ENCODE peak calls at places on chromosomes 7 and 10, in eight cellular contexts. One of them, this sample, is unnamed.
A peak's percentile ranks its signal among the peaks of the same experiment; 100 is the strongest.

GRCh38 chr10:11515596-11516418 is 95.6 kb downstream of the USP6NL start:
- DNase-seq in neural progenitor cell: peak; percentile 60
- DNase-seq in HCT116: peak; percentile 54
- DNase-seq in endothelial cell: peak; percentile 39
- DNase-seq in putamen: peak; percentile 62
- DNase-seq in amniotic epithelial cell: peak; percentile 63
- DNase-seq in GM12865: peak; percentile 82
- DNase-seq in WERI-Rb-1: peak; percentile 19
- DNase-seq in this sample: peak; percentile 10

GRCh38 chr7:2233876-2234275 is 1.1 kb upstream of the MAD1L1 start:
- DNase-seq in endothelial cell: no peak
- DNase-seq in amniotic epithelial cell: no peak
- DNase-seq in HCT116: no peak
- DNase-seq in putamen: no peak
- DNase-seq in WERI-Rb-1: no peak
- DNase-seq in neural progenitor cell: no peak
- DNase-seq in GM12865: no peak
- DNase-seq in this sample: no peak

GRCh38 chr7:39016609-39017008 is 38.9 kb downstream of the POU6F2 start:
- DNase-seq in amniotic epithelial cell: no peak
- DNase-seq in putamen: no peak
- DNase-seq in endothelial cell: no peak
- DNase-seq in neural progenitor cell: no peak
- DNase-seq in HCT116: no peak
- DNase-seq in WERI-Rb-1: no peak
- DNase-seq in GM12865: no peak
- DNase-seq in this sample: no peak

GRCh38 chr7:132577206-132578049 is 1.2 kb upstream of the PLXNA4 start:
- DNase-seq in HCT116: no peak
- DNase-seq in WERI-Rb-1: peak; percentile 67
- DNase-seq in putamen: peak; percentile 66
- DNase-seq in endothelial cell: peak; percentile 61
- DNase-seq in neural progenitor cell: peak; percentile 92
- DNase-seq in GM12865: no peak
- DNase-seq in amniotic epithelial cell: peak; percentile 24
- DNase-seq in this sample: no peak

GRCh38 chr7:45646996-45647411 is 72.8 kb downstream of the ADCY1 start:
- DNase-seq in WERI-Rb-1: peak; percentile 31
- DNase-seq in amniotic epithelial cell: no peak
- DNase-seq in HCT116: no peak
- DNase-seq in neural progenitor cell: no peak
- DNase-seq in putamen: no peak
- DNase-seq in endothelial cell: no peak
- DNase-seq in GM12865: no peak
- DNase-seq in this sample: no peak

GRCh38 chr7:100007887-100008286 is 7.5 kb upstream of the ZKSCAN1 start:
- DNase-seq in putamen: no peak
- DNase-seq in HCT116: no peak
- DNase-seq in endothelial cell: no peak
- DNase-seq in WERI-Rb-1: no peak
- DNase-seq in GM12865: no peak
- DNase-seq in amniotic epithelial cell: no peak
- DNase-seq in neural progenitor cell: peak; percentile 34
- DNase-seq in this sample: no peak

GRCh38 chr10:95998274-95998673 is 45.1 kb upstream of the CCNJ start:
- DNase-seq in GM12865: no peak
- DNase-seq in HCT116: no peak
- DNase-seq in neural progenitor cell: no peak
- DNase-seq in amniotic epithelial cell: no peak
- DNase-seq in putamen: no peak
- DNase-seq in WERI-Rb-1: no peak
- DNase-seq in endothelial cell: no peak
- DNase-seq in this sample: no peak

GRCh38 chr7:106021211-106022067 is 58.4 kb downstream of the CDHR3 start:
- DNase-seq in HCT116: no peak
- DNase-seq in putamen: no peak
- DNase-seq in neural progenitor cell: no peak
- DNase-seq in GM12865: no peak
- DNase-seq in amniotic epithelial cell: no peak
- DNase-seq in WERI-Rb-1: no peak
- DNase-seq in endothelial cell: no peak
- DNase-seq in this sample: peak; percentile 29

GRCh38 chr7:157843336-157844140 is 506.7 kb downstream of the DNAJB6 start:
- DNase-seq in GM12865: no peak
- DNase-seq in WERI-Rb-1: no peak
- DNase-seq in putamen: peak; percentile 60
- DNase-seq in endothelial cell: no peak
- DNase-seq in neural progenitor cell: no peak
- DNase-seq in HCT116: no peak
- DNase-seq in amniotic epithelial cell: no peak
- DNase-seq in this sample: no peak

GRCh38 chr10:47151880-47152279 is 148.1 kb upstream of the GDF10 start:
- DNase-seq in HCT116: no peak
- DNase-seq in amniotic epithelial cell: no peak
- DNase-seq in GM12865: no peak
- DNase-seq in putamen: no peak
- DNase-seq in endothelial cell: no peak
- DNase-seq in neural progenitor cell: no peak
- DNase-seq in WERI-Rb-1: no peak
- DNase-seq in this sample: no peak

GRCh38 chr7:140349172-140349771 is 49.1 kb downstream of the SLC37A3 start:
- DNase-seq in WERI-Rb-1: no peak
- DNase-seq in GM12865: no peak
- DNase-seq in neural progenitor cell: peak; percentile 59
- DNase-seq in HCT116: no peak
- DNase-seq in putamen: no peak
- DNase-seq in endothelial cell: peak; percentile 26
- DNase-seq in amniotic epithelial cell: peak; percentile 6
- DNase-seq in this sample: no peak

GRCh38 chr10:3879073-3879472 is 94.1 kb upstream of the KLF6 start:
- DNase-seq in WERI-Rb-1: no peak
- DNase-seq in endothelial cell: no peak
- DNase-seq in neural progenitor cell: no peak
- DNase-seq in amniotic epithelial cell: peak; percentile 65
- DNase-seq in HCT116: no peak
- DNase-seq in putamen: no peak
- DNase-seq in GM12865: no peak
- DNase-seq in this sample: no peak

GRCh38 chr10:87763086-87763861 is 54.8 kb downstream of the ATAD1 start:
- DNase-seq in WERI-Rb-1: no peak
- DNase-seq in GM12865: no peak
- DNase-seq in amniotic epithelial cell: peak; percentile 84
- DNase-seq in neural progenitor cell: no peak
- DNase-seq in endothelial cell: no peak
- DNase-seq in HCT116: no peak
- DNase-seq in putamen: no peak
- DNase-seq in this sample: no peak

GRCh38 chr10:34437897-34438296 is 377.2 kb downstream of the PARD3 start:
- DNase-seq in putamen: no peak
- DNase-seq in neural progenitor cell: no peak
- DNase-seq in amniotic epithelial cell: no peak
- DNase-seq in HCT116: no peak
- DNase-seq in GM12865: no peak
- DNase-seq in WERI-Rb-1: peak; percentile 9
- DNase-seq in endothelial cell: no peak
- DNase-seq in this sample: no peak

GRCh38 chr10:48449501-48450232 is 143.2 kb downstream of the MAPK8 start:
- DNase-seq in neural progenitor cell: no peak
- DNase-seq in endothelial cell: no peak
- DNase-seq in WERI-Rb-1: peak; percentile 6
- DNase-seq in GM12865: no peak
- DNase-seq in putamen: peak; percentile 31
- DNase-seq in HCT116: no peak
- DNase-seq in amniotic epithelial cell: no peak
- DNase-seq in this sample: peak; percentile 42

GRCh38 chr10:67045404-67045803 is 119.6 kb downstream of the LRRTM3 start:
- DNase-seq in endothelial cell: no peak
- DNase-seq in GM12865: no peak
- DNase-seq in WERI-Rb-1: no peak
- DNase-seq in HCT116: no peak
- DNase-seq in amniotic epithelial cell: no peak
- DNase-seq in neural progenitor cell: no peak
- DNase-seq in putamen: no peak
- DNase-seq in this sample: no peak

GRCh38 chr10:129970404-129971364 is 6.6 kb upstream of the EBF3 start:
- DNase-seq in HCT116: no peak
- DNase-seq in endothelial cell: no peak
- DNase-seq in neural progenitor cell: peak; percentile 60
- DNase-seq in WERI-Rb-1: no peak
- DNase-seq in putamen: no peak
- DNase-seq in GM12865: no peak
- DNase-seq in amniotic epithelial cell: no peak
- DNase-seq in this sample: no peak

GRCh38 chr10:128751284-128751683 is 625.1 kb upstream of the MKI67 start:
- DNase-seq in WERI-Rb-1: no peak
- DNase-seq in amniotic epithelial cell: no peak
- DNase-seq in endothelial cell: no peak
- DNase-seq in HCT116: no peak
- DNase-seq in putamen: no peak
- DNase-seq in neural progenitor cell: no peak
- DNase-seq in GM12865: no peak
- DNase-seq in this sample: no peak

GRCh38 chr10:48769706-48770105 is 85.0 kb downstream of the WDFY4 start:
- DNase-seq in amniotic epithelial cell: no peak
- DNase-seq in neural progenitor cell: no peak
- DNase-seq in endothelial cell: no peak
- DNase-seq in GM12865: no peak
- DNase-seq in putamen: no peak
- DNase-seq in WERI-Rb-1: no peak
- DNase-seq in HCT116: no peak
- DNase-seq in this sample: no peak

GRCh38 chr10:133209641-133210040 is 20.4 kb upstream of the UTF1 start:
- DNase-seq in GM12865: no peak
- DNase-seq in HCT116: no peak
- DNase-seq in putamen: no peak
- DNase-seq in amniotic epithelial cell: no peak
- DNase-seq in neural progenitor cell: no peak
- DNase-seq in endothelial cell: no peak
- DNase-seq in WERI-Rb-1: no peak
- DNase-seq in this sample: no peak

GRCh38 chr7:106190589-106191330 is 78.6 kb upstream of the SYPL1 start:
- DNase-seq in amniotic epithelial cell: no peak
- DNase-seq in endothelial cell: peak; percentile 43
- DNase-seq in putamen: no peak
- DNase-seq in GM12865: no peak
- DNase-seq in neural progenitor cell: no peak
- DNase-seq in WERI-Rb-1: no peak
- DNase-seq in HCT116: no peak
- DNase-seq in this sample: no peak

This sample was measured in CD8-positive, alpha-beta T cell.